ENCODE peak calls at places on chromosomes 6 and 20, in five cellular contexts. One of them, this sample, is unnamed.

GRCh38 chr20:2742934-2743559 is 50.5 kb downstream of the EBF4 start:
- DNase-seq in NCI-H460: peak; percentile 53
- DNase-seq in LoVo: peak; percentile 61
- DNase-seq in IMR-90: peak; percentile 59
- DNase-seq in A172: peak; percentile 64
- DNase-seq in this sample: no peak

GRCh38 chr6:157822221-157823000 is 635 bp upstream of the SNX9 start:
- DNase-seq in NCI-H460: no peak
- DNase-seq in LoVo: no peak
- DNase-seq in IMR-90: no peak
- DNase-seq in A172: no peak
- DNase-seq in this sample: no peak

GRCh38 chr6:30500421-30501069 is 11.2 kb downstream of the HLA-E start:
- DNase-seq in NCI-H460: no peak
- DNase-seq in LoVo: no peak
- DNase-seq in IMR-90: peak; percentile 52
- DNase-seq in A172: peak; percentile 42
- DNase-seq in this sample: no peak

GRCh38 chr6:36129889-36130671 is at the start of gene MAPK13:
- DNase-seq in NCI-H460: no peak
- DNase-seq in LoVo: peak; percentile 56
- DNase-seq in IMR-90: peak; percentile 40
- DNase-seq in A172: no peak
- DNase-seq in this sample: no peak

GRCh38 chr6:157514659-157515496 is 133.9 kb downstream of the ZDHHC14 start:
- DNase-seq in NCI-H460: no peak
- DNase-seq in LoVo: no peak
- DNase-seq in IMR-90: peak; percentile 69
- DNase-seq in A172: peak; percentile 91
- DNase-seq in this sample: no peak

GRCh38 chr20:63238491-63239126 is 2.9 kb downstream of the BIRC7 start:
- DNase-seq in NCI-H460: no peak
- DNase-seq in LoVo: no peak
- DNase-seq in IMR-90: no peak
- DNase-seq in A172: no peak
- DNase-seq in this sample: no peak

GRCh38 chr6:163738725-163739124 is 324.2 kb downstream of the QKI start:
- DNase-seq in NCI-H460: no peak
- DNase-seq in LoVo: no peak
- DNase-seq in IMR-90: peak; percentile 55
- DNase-seq in A172: no peak
- DNase-seq in this sample: no peak

GRCh38 chr20:25178563-25179438 is 16.7 kb upstream of the ENTPD6 start:
- DNase-seq in NCI-H460: peak; percentile 62
- DNase-seq in LoVo: peak; percentile 72
- DNase-seq in IMR-90: peak; percentile 91
- DNase-seq in A172: peak; percentile 92
- DNase-seq in this sample: no peak

GRCh38 chr20:14712302-14712739 is 374.9 kb upstream of the FLRT3 start:
- DNase-seq in NCI-H460: peak; percentile 24
- DNase-seq in LoVo: peak; percentile 57
- DNase-seq in IMR-90: peak; percentile 67
- DNase-seq in A172: peak; percentile 87
- DNase-seq in this sample: no peak

GRCh38 chr20:36591854-36592641 is 13.5 kb upstream of the RAB5IF start:
- DNase-seq in NCI-H460: no peak
- DNase-seq in LoVo: peak; percentile 31
- DNase-seq in IMR-90: peak; percentile 51
- DNase-seq in A172: peak; percentile 62
- DNase-seq in this sample: no peak

GRCh38 chr20:23093613-23094012 is 7.5 kb upstream of the CD93 start:
- DNase-seq in NCI-H460: no peak
- DNase-seq in LoVo: no peak
- DNase-seq in IMR-90: no peak
- DNase-seq in A172: no peak
- DNase-seq in this sample: no peak

GRCh38 chr6:138275976-138276375 is 57.7 kb upstream of the PBOV1 start:
- DNase-seq in NCI-H460: no peak
- DNase-seq in LoVo: no peak
- DNase-seq in IMR-90: no peak
- DNase-seq in A172: no peak
- DNase-seq in this sample: no peak

GRCh38 chr20:1206749-1207148 is 3.5 kb downstream of the C20orf202 start:
- DNase-seq in NCI-H460: no peak
- DNase-seq in LoVo: no peak
- DNase-seq in IMR-90: no peak
- DNase-seq in A172: no peak
- DNase-seq in this sample: no peak

GRCh38 chr6:159169193-159169555 is at the start of gene FNDC1:
- DNase-seq in NCI-H460: peak; percentile 6
- DNase-seq in LoVo: no peak
- DNase-seq in IMR-90: no peak
- DNase-seq in A172: no peak
- DNase-seq in this sample: no peak

GRCh38 chr6:15039136-15039535 is 206.7 kb upstream of the JARID2 start:
- DNase-seq in NCI-H460: no peak
- DNase-seq in LoVo: no peak
- DNase-seq in IMR-90: no peak
- DNase-seq in A172: no peak
- DNase-seq in this sample: no peak

GRCh38 chr20:54078296-54078695 is 7.9 kb upstream of the BCAS1 start:
- DNase-seq in NCI-H460: no peak
- DNase-seq in LoVo: no peak
- DNase-seq in IMR-90: no peak
- DNase-seq in A172: no peak
- DNase-seq in this sample: no peak

GRCh38 chr6:152305672-152306071 is 331.5 kb downstream of the SYNE1 start:
- DNase-seq in NCI-H460: no peak
- DNase-seq in LoVo: no peak
- DNase-seq in IMR-90: peak; percentile 24
- DNase-seq in A172: no peak
- DNase-seq in this sample: no peak

GRCh38 chr6:114334237-114334636 is 8.6 kb downstream of the HS3ST5 start:
- DNase-seq in NCI-H460: no peak
- DNase-seq in LoVo: no peak
- DNase-seq in IMR-90: no peak
- DNase-seq in A172: no peak
- DNase-seq in this sample: no peak

GRCh38 chr20:22312744-22313346 is 271.5 kb downstream of the FOXA2 start:
- DNase-seq in NCI-H460: peak; percentile 40
- DNase-seq in LoVo: peak; percentile 48
- DNase-seq in IMR-90: peak; percentile 25
- DNase-seq in A172: peak; percentile 55
- DNase-seq in this sample: peak; percentile 33